ENCODE peak calls at places on chromosomes 13 and 19, in ten cellular contexts. M is activated naive CD4-positive, alpha-beta T cell treated with anti-CD3 and anti-CD28 coated beads, Interleukin-2, amount 50 U/mL, for 72 hours; B is NCI-H1092; K is AML-193; C is T-helper 22 cell; Y is mucosa of descending colon; F is neuronal stem cell; P is HCEC 1CT; J is mesothelial cell of epicardium; X is activated CD4-positive, alpha-beta T cell treated with anti-CD3 and anti-CD28 coated beads, Interleukin-2, amount 50 U/mL, for 24 hours. E is an unnamed sample.
A peak's percentile ranks its signal among the peaks of the same experiment; 100 is the strongest.

GRCh38 chr19:38070573-38070972 is 153.4 kb downstream of the DPF1 start:
- DNase-seq in M (no peak), B (no peak), K (no peak), C (no peak), Y (no peak), F (no peak), P (peak; percentile 44), J (no peak), X (no peak), E (no peak)

GRCh38 chr13:104001766-104002165 is 935.5 kb upstream of the SLC10A2 start:
- DNase-seq in M (no peak), B (no peak), K (no peak), C (no peak), Y (no peak), F (no peak), P (no peak), J (no peak), X (no peak), E (no peak)

GRCh38 chr13:30186644-30187431 is 120.5 kb downstream of the KATNAL1 start:
- DNase-seq in M (no peak), B (peak; percentile 9), K (no peak), C (no peak), Y (no peak), F (no peak), P (no peak), J (no peak), X (no peak), E (no peak)

GRCh38 chr19:17779281-17779930 is 15.5 kb upstream of the B3GNT3 start:
- DNase-seq in M (no peak), B (no peak), K (no peak), C (no peak), Y (no peak), F (peak; percentile 66), P (peak; percentile 41), J (no peak), X (no peak), E (no peak)

GRCh38 chr13:31129419-31129818 is 32.3 kb downstream of the HSPH1 start:
- DNase-seq in M (no peak), B (no peak), K (no peak), C (no peak), Y (no peak), F (no peak), P (no peak), J (no peak), X (no peak), E (no peak)

GRCh38 chr13:52127783-52128702 is 830 bp downstream of the NEK5 start:
- DNase-seq in M (peak; percentile 63), B (peak; percentile 17), K (peak; percentile 72), C (peak; percentile 12), Y (peak; percentile 49), F (peak; percentile 70), P (peak; percentile 52), J (peak; percentile 77), X (peak; percentile 44), E (peak; percentile 27)

GRCh38 chr13:94481966-94482365 is 2.5 kb upstream of the DCT start:
- DNase-seq in M (no peak), B (no peak), K (no peak), C (no peak), Y (no peak), F (no peak), P (peak; percentile 71), J (no peak), X (no peak), E (no peak)

GRCh38 chr13:33277946-33278345 is 7.6 kb downstream of the STARD13 start:
- DNase-seq in M (no peak), B (no peak), K (no peak), C (no peak), Y (no peak), F (no peak), P (no peak), J (no peak), X (no peak), E (no peak)

GRCh38 chr19:57686727-57687126 is 5.0 kb downstream of the ZNF551 start:
- DNase-seq in M (no peak), B (no peak), K (no peak), C (no peak), Y (no peak), F (no peak), P (no peak), J (no peak), X (no peak), E (no peak)

GRCh38 chr13:113724780-113725315 is 34.2 kb upstream of the TMEM255B start:
- DNase-seq in M (peak; percentile 83), B (peak; percentile 88), K (peak; percentile 40), C (peak; percentile 83), Y (peak; percentile 89), F (peak; percentile 66), P (peak; percentile 23), J (peak; percentile 88), X (peak; percentile 84), E (peak; percentile 85)

GRCh38 chr13:114339779-114340534 is 25.7 kb downstream of the CHAMP1 start:
- DNase-seq in M (no peak), B (peak; percentile 74), K (peak; percentile 91), C (no peak), Y (peak; percentile 53), F (no peak), P (peak; percentile 31), J (no peak), X (no peak), E (peak; percentile 25)

GRCh38 chr19:49637865-49638350 is 2.0 kb downstream of the RRAS start:
- DNase-seq in M (no peak), B (no peak), K (no peak), C (no peak), Y (peak; percentile 93), F (no peak), P (peak; percentile 78), J (peak; percentile 54), X (no peak), E (no peak)

GRCh38 chr13:84645196-84646071 is 763.2 kb upstream of the SLITRK1 start:
- DNase-seq in M (no peak), B (no peak), K (no peak), C (no peak), Y (no peak), F (no peak), P (peak; percentile 60), J (no peak), X (no peak), E (no peak)

GRCh38 chr13:100789481-100789880 is 114.9 kb upstream of the TMTC4 start:
- DNase-seq in M (no peak), B (peak; percentile 91), K (no peak), C (no peak), Y (no peak), F (no peak), P (no peak), J (no peak), X (no peak), E (no peak)

GRCh38 chr19:42132030-42132628 is at the start of gene POU2F2:
- DNase-seq in M (peak; percentile 74), B (no peak), K (no peak), C (peak; percentile 92), Y (peak; percentile 77), F (no peak), P (no peak), J (no peak), X (peak; percentile 86), E (peak; percentile 87)

GRCh38 chr19:55590621-55591020 is 8.7 kb downstream of the FIZ1 start:
- DNase-seq in M (no peak), B (no peak), K (no peak), C (no peak), Y (no peak), F (no peak), P (no peak), J (no peak), X (no peak), E (no peak)

GRCh38 chr19:10393137-10393536 is 10.2 kb downstream of the CDC37 start:
- DNase-seq in M (no peak), B (no peak), K (no peak), C (no peak), Y (no peak), F (no peak), P (no peak), J (no peak), X (no peak), E (no peak)

GRCh38 chr19:17138937-17139598 is 63.5 kb downstream of the MYO9B start:
- DNase-seq in M (no peak), B (no peak), K (no peak), C (no peak), Y (no peak), F (no peak), P (no peak), J (no peak), X (no peak), E (no peak)

GRCh38 chr19:51887522-51888498 is at the start of gene ZNF577:
- DNase-seq in M (peak; percentile 54), B (no peak), K (no peak), C (peak; percentile 60), Y (peak; percentile 91), F (peak; percentile 78), P (peak; percentile 49), J (peak; percentile 86), X (peak; percentile 41), E (peak; percentile 32)

GRCh38 chr19:15475611-15476010 is 3.7 kb downstream of the PGLYRP2 start:
- DNase-seq in M (no peak), B (no peak), K (no peak), C (no peak), Y (no peak), F (no peak), P (no peak), J (no peak), X (no peak), E (no peak)